ENCODE peak calls at places on chromosomes 5 and 9, in six cellular contexts. J, X, L, G, S and A are unnamed samples.

GRCh38 chr5:143080982-143081381 is 310.8 kb downstream of the ARHGAP26 start:
- DNase-seq in X (no peak), G (no peak), S (no peak), L (no peak), J (no peak), A (no peak)

GRCh38 chr5:55303238-55303690 is 4.2 kb downstream of the DHX29 start:
- DNase-seq in S (peak; percentile 92), X (peak; percentile 82), G (no peak), L (no peak), J (no peak), A (no peak)

GRCh38 chr5:140214831-140215230 is 39.8 kb downstream of the CYSTM1 start:
- DNase-seq in J (no peak), S (no peak), X (peak; percentile 92), L (no peak), G (no peak), A (no peak)

GRCh38 chr5:7868427-7868772 is 431 bp downstream of the FASTKD3 start:
- DNase-seq in L (no peak), S (no peak), G (no peak), X (no peak), J (peak; percentile 12), A (no peak)

GRCh38 chr9:126482361-126483044 is 131.2 kb upstream of the LMX1B start:
- DNase-seq in J (peak; percentile 44), G (peak; percentile 64), X (no peak), S (no peak), L (no peak), A (peak; percentile 61)

GRCh38 chr5:175822225-175822624 is 49.2 kb upstream of the CPLX2 start:
- DNase-seq in X (no peak), J (no peak), S (no peak), G (no peak), L (no peak), A (no peak)

GRCh38 chr9:87338075-87338989 is 159.3 kb upstream of the DAPK1 start:
- DNase-seq in X (no peak), S (no peak), G (no peak), J (no peak), L (no peak), A (no peak)

GRCh38 chr5:139593716-139594319 is 32.7 kb downstream of the UBE2D2 start:
- DNase-seq in S (peak; percentile 72), G (no peak), L (no peak), J (no peak), X (peak; percentile 62), A (no peak)

DNA sequence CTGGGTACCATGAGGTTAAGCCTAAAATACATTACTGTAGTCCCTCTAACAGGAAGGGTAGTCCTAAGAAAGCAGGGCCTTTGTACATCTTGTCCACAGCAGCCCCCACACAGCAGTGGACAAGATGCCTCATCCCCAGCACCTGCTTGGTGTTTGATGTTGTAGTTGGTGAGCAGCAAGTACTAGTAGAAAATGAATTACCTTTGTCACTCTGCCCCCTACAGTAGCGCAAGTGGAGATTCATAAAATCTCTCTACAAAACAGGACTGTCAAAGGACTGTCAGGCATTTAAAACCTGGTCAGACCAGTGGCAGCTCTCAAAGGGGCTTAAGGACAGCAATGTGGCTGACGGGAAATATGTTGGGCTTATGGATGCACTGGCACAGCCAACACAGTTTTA is 122.5 kb downstream of the TMEM174 start:
- DNase-seq in L (no peak), X (no peak), S (peak; percentile 37), G (no peak), J (no peak), A (no peak)
- TF ChIP-seq CTCF in L (no peak), X (no peak), S (peak; percentile 32), G (no peak), J (no peak), A (peak; percentile 35)

GRCh38 chr5:177516601-177517568 is at the start of gene DDX41:
- DNase-seq in X (peak; percentile 99), L (peak; percentile 99), S (peak; percentile 99), J (peak; percentile 94), G (peak; percentile 95), A (peak; percentile 98)
- TF ChIP-seq CTCF in X (no peak), L (no peak), S (no peak), J (no peak), G (no peak), A (no peak)

GRCh38 chr9:88737876-88738275 is 202.9 kb downstream of the NXNL2 start:
- DNase-seq in J (no peak), S (no peak), L (no peak), G (no peak), X (no peak), A (peak; percentile 46)
- TF ChIP-seq CTCF in J (no peak), S (no peak), L (no peak), G (no peak), X (no peak), A (no peak)

GRCh38 chr5:24005384-24005783 is 498.0 kb downstream of the PRDM9 start:
- DNase-seq in X (no peak), S (peak; percentile 4), J (no peak), G (no peak), L (no peak), A (no peak)
- TF ChIP-seq CTCF in X (peak; percentile 31), S (no peak), J (peak; percentile 41), G (no peak), L (peak; percentile 10), A (peak; percentile 25)

DNA sequence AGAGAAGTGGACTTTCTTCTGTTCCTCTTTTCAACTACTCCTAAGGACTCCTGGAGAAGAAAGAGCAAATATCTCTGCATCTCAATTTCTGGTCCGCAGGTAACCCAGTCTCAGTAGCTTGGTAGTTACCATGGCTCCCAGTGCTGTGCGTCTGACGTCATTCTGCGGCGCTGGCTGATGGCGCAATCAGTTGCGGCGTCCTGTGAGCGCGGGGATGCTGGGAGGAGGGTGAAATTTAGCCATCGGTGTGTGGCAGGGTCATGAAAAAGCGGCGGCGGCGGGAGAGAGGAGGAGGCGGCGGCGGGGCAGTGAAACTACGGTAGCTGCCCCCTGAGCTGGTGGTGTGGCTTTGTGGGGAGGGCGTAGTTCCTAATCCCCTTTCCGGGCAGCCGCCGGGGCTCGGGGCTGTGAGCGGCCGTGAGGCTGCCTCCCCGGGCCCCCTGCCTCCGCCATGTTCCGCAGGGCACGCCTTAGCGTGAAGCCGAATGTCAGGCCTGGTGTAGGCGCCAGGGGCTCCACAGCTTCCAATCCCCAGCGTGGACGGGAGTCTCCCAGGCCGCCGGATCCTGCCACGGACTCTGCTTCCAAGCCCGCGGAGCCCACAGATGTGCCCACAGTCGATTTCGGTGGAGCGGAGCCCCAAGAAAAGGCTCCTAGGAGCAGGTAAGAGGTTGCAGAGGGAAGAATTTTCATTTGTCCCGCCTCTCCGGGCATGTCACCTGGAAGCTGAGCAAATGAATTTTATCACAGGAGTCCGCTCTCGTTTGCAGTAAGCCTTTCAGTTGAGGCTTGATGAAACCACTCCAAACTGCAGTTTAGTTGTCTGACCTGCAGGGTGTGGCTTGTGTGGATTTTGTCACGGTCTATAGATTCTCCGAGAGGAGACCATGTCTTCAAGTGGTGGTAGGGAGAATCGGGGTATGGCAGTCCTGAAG is at the start of gene BDP1:
- DNase-seq in J (peak; percentile 93), G (peak; percentile 98), X (peak; percentile 93), S (peak; percentile 97), L (peak; percentile 92), A (peak; percentile 95)
- TF ChIP-seq CTCF in J (peak; percentile 53), G (no peak), X (peak; percentile 11), S (peak; percentile 43), L (peak; percentile 18), A (peak; percentile 27)

DNA sequence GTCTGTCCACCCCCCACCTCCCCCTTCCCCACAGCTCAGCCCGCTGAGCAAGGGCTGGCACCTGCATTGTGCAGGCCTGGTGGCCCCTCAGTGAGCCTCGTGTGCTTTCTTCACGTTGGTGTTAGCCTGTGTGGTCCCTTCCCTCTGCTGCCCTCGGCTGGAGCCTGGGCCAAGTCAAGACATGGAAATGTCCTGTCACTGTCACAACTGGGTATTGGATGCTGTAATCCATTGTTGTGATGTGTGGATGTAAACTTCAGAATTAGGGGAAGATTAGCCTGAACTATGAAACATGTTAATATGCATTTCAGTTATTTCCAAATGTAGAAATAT is 103.9 kb downstream of the TRIO start:
- DNase-seq in L (no peak), S (no peak), J (no peak), X (no peak), G (no peak), A (no peak)
- TF ChIP-seq CTCF in L (no peak), S (no peak), J (no peak), X (no peak), G (no peak), A (peak; percentile 43)